ENCODE peak calls at places on chromosomes 2 and 18, in four cellular contexts. One of them, this sample, is unnamed.

GRCh38 chr18:79679552-79680099 is at the start of gene CTDP1:
- DNase-seq in GM12878: no peak
- DNase-seq in H1: peak
- DNase-seq in HepG2: peak
- DNase-seq in this sample: peak

GRCh38 chr2:214410918-214411554 is at the start of gene VWC2L:
- DNase-seq in HepG2: peak
- DNase-seq in GM12878: no peak
- DNase-seq in H1: peak
- DNase-seq in this sample: peak

GRCh38 chr18:50277935-50278334 is 3.4 kb downstream of the MBD1 start:
- DNase-seq in HepG2: no peak
- DNase-seq in H1: no peak
- DNase-seq in GM12878: no peak
- DNase-seq in this sample: no peak

GRCh38 chr2:38371235-38371634 is 5.8 kb downstream of the ATL2 start:
- DNase-seq in GM12878: no peak
- DNase-seq in H1: no peak
- DNase-seq in HepG2: no peak
- DNase-seq in this sample: no peak

GRCh38 chr18:47323158-47323557 is 71.7 kb upstream of the SKOR2 start:
- DNase-seq in HepG2: no peak
- DNase-seq in GM12878: no peak
- DNase-seq in H1: no peak
- DNase-seq in this sample: no peak

GRCh38 chr2:37173741-37174140 is 14.7 kb downstream of the SULT6B1 start:
- DNase-seq in H1: no peak
- DNase-seq in GM12878: no peak
- DNase-seq in HepG2: no peak
- DNase-seq in this sample: no peak

GRCh38 chr2:133485868-133486267 is 82.4 kb downstream of the NCKAP5 start:
- DNase-seq in GM12878: no peak
- DNase-seq in H1: no peak
- DNase-seq in HepG2: peak
- DNase-seq in this sample: no peak

GRCh38 chr18:3140986-3141639 is 78.7 kb downstream of the MYOM1 start:
- DNase-seq in H1: no peak
- DNase-seq in GM12878: no peak
- DNase-seq in HepG2: no peak
- DNase-seq in this sample: no peak

GRCh38 chr2:86807462-86808275 is 17.0 kb upstream of the CD8A start:
- DNase-seq in H1: no peak
- DNase-seq in HepG2: peak
- DNase-seq in GM12878: no peak
- DNase-seq in this sample: no peak

GRCh38 chr2:45013229-45014015 is 4.2 kb upstream of the SIX2 start:
- DNase-seq in H1: no peak
- DNase-seq in HepG2: no peak
- DNase-seq in GM12878: no peak
- DNase-seq in this sample: no peak

GRCh38 chr2:232541961-232542714 is 2.6 kb downstream of the CHRNG start:
- DNase-seq in HepG2: no peak
- DNase-seq in GM12878: no peak
- DNase-seq in H1: no peak
- DNase-seq in this sample: no peak

GRCh38 chr2:178825183-178825582 is 18.0 kb upstream of the TTN start:
- DNase-seq in HepG2: no peak
- DNase-seq in H1: no peak
- DNase-seq in GM12878: no peak
- DNase-seq in this sample: no peak

GRCh38 chr2:48270209-48270608 is 259.7 kb upstream of the STON1 start:
- DNase-seq in GM12878: no peak
- DNase-seq in HepG2: peak
- DNase-seq in H1: no peak
- DNase-seq in this sample: no peak

GRCh38 chr2:60549250-60550150 is 4.0 kb downstream of the BCL11A start:
- DNase-seq in H1: no peak
- DNase-seq in GM12878: no peak
- DNase-seq in HepG2: no peak
- DNase-seq in this sample: no peak

GRCh38 chr2:9178905-9179571 is 27.6 kb upstream of the ASAP2 start:
- DNase-seq in H1: no peak
- DNase-seq in HepG2: peak
- DNase-seq in GM12878: peak
- DNase-seq in this sample: no peak

GRCh38 chr2:45707034-45707433 is 55.6 kb downstream of the PRKCE start:
- DNase-seq in H1: no peak
- DNase-seq in GM12878: no peak
- DNase-seq in HepG2: no peak
- DNase-seq in this sample: no peak

GRCh38 chr18:55509631-55510372 is 78.2 kb downstream of the TCF4 start:
- DNase-seq in GM12878: peak
- DNase-seq in H1: no peak
- DNase-seq in HepG2: no peak
- DNase-seq in this sample: no peak
- TF ChIP-seq POLR2A in GM12878: no peak
- TF ChIP-seq POLR2A in H1: no peak
- TF ChIP-seq POLR2A in HepG2: no peak
- TF ChIP-seq POLR2A in this sample: no peak

DNA sequence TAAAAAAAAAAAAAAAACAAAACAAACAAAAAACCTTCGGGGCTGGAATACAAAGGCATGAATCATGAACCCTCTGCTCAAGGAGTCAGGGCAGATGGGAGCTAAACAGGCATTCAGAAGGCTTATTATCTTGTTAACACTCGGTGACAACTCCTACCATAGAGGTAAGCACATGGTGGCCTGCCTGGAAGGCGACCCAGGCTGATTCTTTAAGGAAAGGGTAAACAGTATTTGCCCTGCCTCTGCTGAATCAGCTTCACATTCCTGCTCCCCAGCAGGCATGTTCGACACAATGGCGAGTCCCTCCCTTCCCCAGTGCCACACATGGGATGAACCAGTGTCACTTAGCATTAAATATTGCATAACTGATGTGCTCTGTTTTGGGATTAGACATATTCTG is 191.9 kb downstream of the ARL4C start:
- DNase-seq in GM12878: no peak
- DNase-seq in HepG2: no peak
- DNase-seq in H1: peak
- DNase-seq in this sample: no peak
- TF ChIP-seq GABPA in GM12878: no peak
- TF ChIP-seq GABPA in HepG2: no peak
- TF ChIP-seq GABPA in H1: no peak
- TF ChIP-seq GABPA in this sample: no peak

GRCh38 chr2:199570957-199571356 is 113.2 kb upstream of the SATB2 start:
- DNase-seq in HepG2: no peak
- DNase-seq in H1: no peak
- DNase-seq in GM12878: no peak
- DNase-seq in this sample: no peak

DNA sequence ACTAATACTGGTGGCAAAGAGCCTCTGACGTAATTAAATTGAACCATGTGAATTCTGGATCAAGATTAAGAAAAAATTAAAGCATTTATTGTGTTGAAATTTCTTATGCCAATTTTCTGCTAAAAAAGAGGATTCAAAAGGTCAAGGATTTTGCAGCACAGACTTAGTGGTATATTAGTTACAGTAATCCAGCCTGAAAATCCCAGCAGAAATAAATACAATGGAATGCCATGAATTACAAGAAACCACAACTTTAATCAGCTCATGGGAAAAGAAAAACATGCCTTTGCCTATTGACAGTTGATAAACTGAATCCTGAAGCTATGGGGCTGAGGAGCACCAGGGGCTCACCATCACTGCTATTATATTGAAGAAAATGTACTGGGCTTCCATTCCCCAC is 114.8 kb upstream of the SATB2 start:
- DNase-seq in H1: no peak
- DNase-seq in GM12878: no peak
- DNase-seq in HepG2: no peak
- DNase-seq in this sample: no peak
- TF ChIP-seq POLR2A in H1: no peak
- TF ChIP-seq POLR2A in GM12878: no peak
- TF ChIP-seq POLR2A in HepG2: no peak
- TF ChIP-seq POLR2A in this sample: no peak

DNA sequence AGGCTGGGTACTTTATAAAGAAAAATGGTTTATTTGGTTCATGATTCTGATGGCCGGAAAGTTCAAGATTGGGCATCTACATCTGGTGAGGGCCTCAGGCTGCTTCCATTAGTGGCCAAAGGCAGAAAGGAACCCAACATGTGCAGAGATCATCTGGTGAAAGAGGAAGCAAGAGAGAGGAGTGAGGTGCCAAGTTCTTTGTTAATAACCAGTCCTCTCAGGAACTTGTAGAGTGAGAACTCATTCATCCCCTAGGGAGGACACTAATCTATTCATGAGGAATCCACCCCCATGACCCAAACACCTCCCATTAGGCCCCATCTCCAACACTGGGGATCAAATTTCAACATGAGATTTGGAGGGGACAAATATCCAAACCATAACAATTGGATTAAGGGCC is 17.8 kb upstream of the SERPINE2 start:
- DNase-seq in GM12878: no peak
- DNase-seq in HepG2: no peak
- DNase-seq in H1: no peak
- DNase-seq in this sample: no peak
- TF ChIP-seq GABPA in GM12878: no peak
- TF ChIP-seq GABPA in HepG2: no peak
- TF ChIP-seq GABPA in H1: no peak
- TF ChIP-seq GABPA in this sample: no peak

GRCh38 chr2:110206056-110206455 is 1.2 kb upstream of the NPHP1 start:
- DNase-seq in HepG2: no peak
- DNase-seq in GM12878: no peak
- DNase-seq in H1: no peak
- DNase-seq in this sample: peak

GRCh38 chr2:110204408-110205385 is at the start of gene NPHP1:
- DNase-seq in GM12878: peak
- DNase-seq in H1: peak
- DNase-seq in HepG2: peak
- DNase-seq in this sample: peak
- TF ChIP-seq POLR2A in GM12878: peak
- TF ChIP-seq POLR2A in H1: no peak
- TF ChIP-seq POLR2A in HepG2: peak
- TF ChIP-seq POLR2A in this sample: peak

DNA sequence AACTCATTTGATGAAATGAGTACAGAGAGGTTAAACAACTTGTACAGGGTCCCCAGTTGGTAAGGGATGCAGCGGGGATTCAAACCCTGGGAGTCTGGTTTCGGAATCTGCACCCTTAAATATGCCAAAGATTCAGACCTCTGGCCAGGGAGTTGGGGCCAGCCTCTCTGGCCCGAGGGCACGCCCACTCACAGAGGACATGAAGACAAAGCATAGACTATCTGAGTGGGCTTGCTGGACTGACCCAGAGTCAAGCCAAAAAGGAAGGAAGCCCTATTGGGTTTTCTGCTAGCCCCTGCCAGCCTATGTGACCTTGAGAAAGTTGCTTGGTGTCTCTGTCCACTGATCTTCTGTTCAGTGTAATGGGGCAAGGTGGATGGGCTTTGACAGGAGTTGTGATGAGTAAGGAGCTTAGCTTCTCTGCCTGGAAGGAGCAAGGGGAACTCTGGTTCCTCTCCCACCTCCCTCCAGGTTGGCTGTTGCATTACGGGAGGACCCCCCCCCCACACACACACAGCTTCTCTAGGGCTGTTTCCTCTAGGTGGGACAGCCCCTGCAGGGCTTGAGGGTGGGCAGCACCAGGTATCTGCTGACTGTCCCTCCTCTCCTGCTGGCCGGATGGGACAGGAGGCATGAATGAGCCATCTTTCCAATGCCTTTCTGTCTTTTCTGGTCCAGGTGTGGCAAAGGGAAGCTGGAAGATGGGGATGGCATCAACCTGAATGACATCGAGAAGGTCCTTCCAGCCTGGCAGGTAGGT is 131.3 kb downstream of the CTIF start:
- DNase-seq in HepG2: no peak
- DNase-seq in H1: no peak
- DNase-seq in GM12878: no peak
- DNase-seq in this sample: no peak
- TF ChIP-seq GABPA in HepG2: no peak
- TF ChIP-seq GABPA in H1: no peak
- TF ChIP-seq GABPA in GM12878: no peak
- TF ChIP-seq GABPA in this sample: no peak

GRCh38 chr2:241102239-241102803 is at the start of gene MTERF4:
- DNase-seq in H1: peak
- DNase-seq in GM12878: no peak
- DNase-seq in HepG2: peak
- DNase-seq in this sample: peak
- TF ChIP-seq POLR2A in H1: peak
- TF ChIP-seq POLR2A in GM12878: peak
- TF ChIP-seq POLR2A in HepG2: peak
- TF ChIP-seq POLR2A in this sample: peak

GRCh38 chr2:229856416-229856815 is 65.4 kb downstream of the TRIP12 start:
- DNase-seq in H1: no peak
- DNase-seq in GM12878: no peak
- DNase-seq in HepG2: no peak
- DNase-seq in this sample: peak

GRCh38 chr2:229855116-229855515 is 66.7 kb downstream of the TRIP12 start:
- DNase-seq in H1: no peak
- DNase-seq in HepG2: no peak
- DNase-seq in GM12878: no peak
- DNase-seq in this sample: no peak

GRCh38 chr2:229849073-229849472 is 72.7 kb downstream of the TRIP12 start:
- DNase-seq in GM12878: no peak
- DNase-seq in HepG2: no peak
- DNase-seq in H1: no peak
- DNase-seq in this sample: no peak

GRCh38 chr2:229851870-229852269 is 69.9 kb downstream of the TRIP12 start:
- DNase-seq in HepG2: no peak
- DNase-seq in GM12878: no peak
- DNase-seq in H1: no peak
- DNase-seq in this sample: no peak

GRCh38 chr2:229852565-229852964 is 69.2 kb downstream of the TRIP12 start:
- DNase-seq in H1: no peak
- DNase-seq in GM12878: peak
- DNase-seq in HepG2: no peak
- DNase-seq in this sample: peak
- TF ChIP-seq GABPA in H1: no peak
- TF ChIP-seq GABPA in GM12878: no peak
- TF ChIP-seq GABPA in HepG2: no peak
- TF ChIP-seq GABPA in this sample: no peak

GRCh38 chr18:12657849-12658829 is at the start of gene SPIRE1:
- DNase-seq in HepG2: peak
- DNase-seq in GM12878: no peak
- DNase-seq in H1: no peak
- DNase-seq in this sample: peak
- TF ChIP-seq POLR2A in HepG2: no peak
- TF ChIP-seq POLR2A in GM12878: peak
- TF ChIP-seq POLR2A in H1: no peak
- TF ChIP-seq POLR2A in this sample: no peak